ENCODE peak calls at places on chromosomes 1 and 21, in eight cellular contexts. L, W, S, F, Z, B, C and N are unnamed samples.

GRCh38 chr1:167430134-167430848 is 88.0 kb downstream of the CD247 start:
- DNase-seq in W (no peak), Z (no peak), B (peak), C (no peak), L (no peak), F (no peak), S (no peak), N (no peak)

GRCh38 chr1:227733751-227734545 is 1.2 kb downstream of the JMJD4 start:
- DNase-seq in F (no peak), W (no peak), S (no peak), Z (peak), C (no peak), L (no peak), B (no peak), N (no peak)

GRCh38 chr1:87766737-87767136 is 438.1 kb downstream of the LMO4 start:
- DNase-seq in F (no peak), S (no peak), L (peak), Z (no peak), C (no peak), B (no peak), W (no peak), N (no peak)

GRCh38 chr1:236516929-236517704 is 6.7 kb upstream of the LGALS8 start:
- DNase-seq in F (no peak), L (peak), C (peak), B (no peak), W (no peak), Z (no peak), S (no peak), N (no peak)

GRCh38 chr21:37257967-37258877 is 8.9 kb downstream of the VPS26C start:
- DNase-seq in Z (peak), C (no peak), S (peak), F (peak), B (peak), W (peak), L (peak), N (no peak)

GRCh38 chr1:161404051-161404597 is 36.4 kb upstream of the CFAP126 start:
- DNase-seq in F (no peak), S (no peak), Z (no peak), B (no peak), C (no peak), W (no peak), L (no peak), N (no peak)

GRCh38 chr21:46160563-46161179 is 5.3 kb upstream of the FTCD start:
- DNase-seq in S (peak), L (no peak), B (no peak), W (no peak), F (peak), C (no peak), Z (peak), N (no peak)

GRCh38 chr1:154999651-155000474 is 2.7 kb upstream of the ZBTB7B start:
- DNase-seq in C (no peak), Z (no peak), W (no peak), S (no peak), L (no peak), F (peak), B (peak), N (no peak)

GRCh38 chr1:119225831-119226230 is 85.4 kb upstream of the WARS2 start:
- DNase-seq in L (no peak), C (no peak), Z (no peak), W (no peak), S (no peak), B (peak), F (no peak), N (no peak)

GRCh38 chr1:210373628-210373877 is 44.9 kb downstream of the HHAT start:
- DNase-seq in L (no peak), Z (no peak), S (no peak), B (no peak), W (no peak), F (no peak), C (no peak), N (no peak)

GRCh38 chr1:92990828-92991227 is 29.6 kb upstream of the DIPK1A start:
- DNase-seq in B (no peak), W (no peak), Z (no peak), F (no peak), L (no peak), S (no peak), C (no peak), N (no peak)

GRCh38 chr1:25049190-25049589 is 119.1 kb upstream of the RUNX3 start:
- DNase-seq in C (no peak), Z (no peak), L (no peak), F (peak), W (no peak), S (no peak), B (no peak), N (no peak)

GRCh38 chr1:167695756-167696561 is 25.8 kb upstream of the MPZL1 start:
- DNase-seq in Z (no peak), S (no peak), C (no peak), F (no peak), W (no peak), B (no peak), L (no peak), N (no peak)

GRCh38 chr1:37120279-37120678 is 86.0 kb upstream of the GRIK3 start:
- DNase-seq in S (no peak), C (no peak), F (no peak), Z (no peak), L (no peak), B (no peak), W (no peak), N (no peak)

GRCh38 chr1:61490924-61491323 is 234.0 kb downstream of the TM2D1 start:
- DNase-seq in F (no peak), B (no peak), Z (no peak), L (no peak), S (no peak), C (no peak), W (no peak), N (no peak)

GRCh38 chr1:16091296-16091695 is 17.8 kb upstream of the FAM131C start:
- DNase-seq in C (no peak), Z (no peak), S (peak), F (no peak), L (no peak), W (no peak), B (no peak), N (no peak)

GRCh38 chr1:21511579-21512522 is 2.6 kb downstream of the ALPL start:
- DNase-seq in W (no peak), S (peak), B (no peak), C (peak), F (peak), L (peak), Z (no peak), N (peak)

GRCh38 chr1:178388398-178389161 is 108.2 kb downstream of the CLEC20A start:
- DNase-seq in C (no peak), W (no peak), Z (no peak), F (no peak), S (no peak), B (no peak), L (peak), N (no peak)

GRCh38 chr21:35007348-35007747 is 41.8 kb downstream of the RUNX1 start:
- DNase-seq in W (no peak), Z (no peak), C (no peak), S (no peak), F (no peak), B (no peak), L (no peak), N (no peak)

GRCh38 chr1:228030451-228031201 is 23.8 kb downstream of the WNT3A start:
- DNase-seq in L (no peak), C (no peak), F (peak), S (peak), W (peak), B (no peak), Z (peak), N (no peak)

DNA sequence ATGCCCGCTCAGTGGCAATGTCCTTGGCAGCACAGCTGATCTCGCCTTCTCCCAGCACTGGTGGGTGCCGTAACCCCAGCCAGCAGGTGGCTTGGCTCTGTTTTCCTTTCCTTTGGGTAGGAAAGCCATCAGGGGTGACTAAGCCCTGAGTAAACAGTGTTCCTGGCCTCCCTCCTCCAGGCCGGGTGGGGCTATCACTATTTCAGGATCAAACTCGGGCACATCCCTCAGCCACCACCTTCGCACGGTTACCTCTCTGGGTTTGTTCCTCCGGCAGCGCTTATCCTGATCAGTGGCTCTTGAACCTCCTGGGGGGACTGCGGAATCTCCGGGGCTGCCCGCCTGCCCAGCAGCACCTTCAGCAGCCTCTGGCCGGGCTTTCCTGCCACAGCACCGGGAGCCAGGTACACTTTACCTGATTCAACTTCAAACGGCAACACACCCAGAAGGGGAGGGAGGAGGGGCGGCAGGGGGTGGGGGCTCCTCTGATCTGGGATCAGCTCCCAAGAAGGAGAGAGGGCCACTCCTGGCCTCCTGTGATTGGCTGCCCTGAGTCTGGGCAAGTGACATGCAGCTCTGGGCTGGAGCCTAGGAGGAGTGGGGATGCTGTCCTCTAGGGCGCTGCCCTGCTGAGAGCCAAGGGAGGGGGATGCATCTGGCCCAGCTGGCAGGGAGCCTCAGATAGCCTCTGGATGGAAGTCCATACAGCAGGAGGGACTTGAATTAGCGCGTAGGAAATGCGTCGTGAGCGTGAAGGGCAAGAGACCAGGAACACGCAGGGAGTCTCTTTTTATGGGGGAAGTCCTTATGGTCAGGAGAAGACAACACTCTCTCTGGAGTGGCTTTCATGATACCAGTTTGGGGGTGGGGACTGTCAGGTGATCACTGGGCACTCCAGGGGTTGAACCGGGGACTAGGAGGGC is at the start of gene ASCL5:
- DNase-seq in B (peak), L (peak), S (no peak), Z (no peak), W (no peak), C (no peak), F (no peak), N (no peak)
- TF ChIP-seq CTCF in B (no peak), L (peak), S (no peak), Z (no peak), W (no peak), C (peak), F (no peak), N (no peak)

GRCh38 chr1:3226664-3227371 is 157.8 kb downstream of the PRDM16 start:
- DNase-seq in F (no peak), C (no peak), Z (no peak), S (no peak), L (no peak), B (peak), W (no peak), N (no peak)
- H3K27ac ChIP-seq in F (no peak), C (no peak), Z (no peak), S (no peak), L (no peak), B (no peak), W (no peak), N (no peak)

GRCh38 chr1:2187619-2188018 is 7.0 kb downstream of the FAAP20 start:
- DNase-seq in W (no peak), B (no peak), Z (no peak), C (no peak), F (no peak), L (no peak), S (no peak), N (no peak)

GRCh38 chr1:2188336-2188735 is 6.2 kb downstream of the FAAP20 start:
- DNase-seq in S (no peak), Z (no peak), L (no peak), W (no peak), B (no peak), C (no peak), F (no peak), N (no peak)

GRCh38 chr1:2190491-2190976 is 4.0 kb downstream of the FAAP20 start:
- DNase-seq in L (no peak), B (no peak), Z (no peak), S (peak), W (no peak), C (no peak), F (no peak), N (no peak)

GRCh38 chr1:2192031-2192995 is 2.3 kb downstream of the FAAP20 start:
- DNase-seq in C (no peak), L (peak), W (no peak), S (peak), F (no peak), Z (peak), B (no peak), N (no peak)

DNA sequence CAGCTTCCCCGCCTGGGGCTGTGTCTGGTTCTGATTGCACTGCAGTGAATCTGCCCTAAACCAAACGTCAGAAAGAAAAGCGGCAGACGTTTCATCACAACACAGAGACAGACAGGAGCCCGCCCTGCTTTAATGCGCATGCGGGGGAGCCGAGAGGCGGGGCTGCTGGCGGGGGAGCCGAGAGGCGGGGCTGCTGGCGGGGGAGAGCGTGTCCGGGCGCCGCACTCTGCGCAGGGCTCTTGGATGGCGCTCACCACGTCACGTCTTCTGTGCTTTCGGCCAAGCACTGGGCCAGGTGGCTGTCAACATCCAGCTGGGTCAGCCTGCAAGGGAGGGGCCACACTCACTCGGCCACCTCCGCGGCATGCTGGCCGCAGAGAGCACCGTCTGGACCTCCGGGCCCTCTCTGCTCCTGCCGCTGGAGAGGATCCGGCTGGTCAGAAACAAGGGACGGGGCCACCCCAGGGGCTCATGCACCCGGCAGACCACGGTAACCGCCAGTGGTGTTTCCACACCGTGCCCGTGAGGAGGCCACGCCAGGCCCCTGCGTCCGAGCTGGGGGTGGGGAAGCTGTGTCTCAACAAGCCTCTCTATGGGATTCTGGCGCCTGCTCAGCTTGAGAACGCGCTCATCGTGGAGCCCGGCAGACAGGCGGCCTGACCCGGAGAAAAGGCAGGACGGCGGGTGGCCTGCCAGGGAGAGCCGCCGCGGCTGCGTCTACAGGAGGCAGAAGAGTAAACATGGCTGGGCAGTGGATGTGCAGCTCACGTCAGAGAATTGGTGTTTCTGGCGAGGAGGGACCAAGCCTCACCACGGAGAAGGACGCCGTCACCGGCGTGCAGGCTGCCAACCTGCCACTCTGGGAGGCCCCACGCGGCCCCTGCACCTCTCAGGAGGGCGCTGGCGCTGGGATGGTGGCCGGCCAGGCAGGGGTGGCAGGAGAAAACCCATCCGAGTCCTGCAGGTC is 4.8 kb downstream of the FAAP20 start:
- DNase-seq in F (peak), W (peak), B (peak), S (peak), C (peak), Z (peak), L (peak), N (peak)
- H3K4me3 ChIP-seq in F (peak), W (peak), B (peak), S (peak), C (peak), Z (peak), L (peak), N (peak)

DNA sequence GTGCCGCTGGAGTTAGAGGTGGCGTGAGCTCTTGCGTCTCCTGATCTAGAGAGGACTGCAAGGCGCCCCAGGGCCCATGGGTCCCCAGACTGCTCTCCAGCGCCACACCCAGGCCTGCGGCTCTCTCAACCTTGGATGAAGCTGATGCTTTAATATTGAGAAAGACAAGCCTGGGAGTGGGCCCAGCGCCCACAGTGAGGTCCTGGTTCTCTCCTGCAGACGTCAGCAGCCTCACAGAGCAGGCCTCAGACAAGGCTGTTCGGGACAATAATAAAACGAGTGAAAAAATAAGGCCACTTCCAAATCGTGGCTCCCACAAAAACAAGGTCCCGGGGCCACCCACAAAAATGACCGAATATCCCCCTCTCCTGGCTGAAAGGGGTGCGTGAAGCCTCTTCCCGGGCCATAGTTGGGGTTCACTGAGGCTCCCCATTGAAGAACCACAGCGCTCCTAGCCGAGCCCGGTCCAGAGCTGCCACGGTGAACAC is 6.0 kb upstream of the DNMT3L start:
- DNase-seq in L (no peak), S (no peak), W (peak), F (peak), Z (no peak), C (no peak), B (peak), N (no peak)
- TF ChIP-seq CTCF in L (peak), S (no peak), W (peak), F (no peak), Z (no peak), C (peak), B (peak), N (no peak)

GRCh38 chr1:218415726-218416125 is 70.6 kb downstream of the TGFB2 start:
- DNase-seq in L (no peak), S (no peak), B (no peak), Z (no peak), C (no peak), F (no peak), W (no peak), N (no peak)
- H3K27ac ChIP-seq in L (no peak), S (no peak), B (no peak), Z (no peak), C (no peak), F (peak), W (no peak), N (no peak)